ENCODE peak calls at places on chromosomes 13 and 19, in eight cellular contexts. G is uterus, L is Peyer's patch, Y is heart left ventricle, O is GM12892, T is A549, Q is suprapubic skin, J is NB4. Z is an unnamed sample.
A peak's percentile ranks its signal among the peaks of the same experiment; 100 is the strongest.

GRCh38 chr13:42574435-42575311 is 721 bp downstream of the TNFSF11 start:
- DNase-seq in G (no peak), L (no peak), Y (no peak), O (peak; percentile 61), T (no peak), Q (no peak), J (no peak), Z (no peak)

GRCh38 chr13:35978607-35979316 is 152.4 kb downstream of the DCLK1 start:
- DNase-seq in G (peak; percentile 31), L (no peak), Y (no peak), O (no peak), T (peak; percentile 40), Q (no peak), J (peak; percentile 75), Z (no peak)

GRCh38 chr13:29472317-29472961 is 123.0 kb downstream of the SLC7A1 start:
- DNase-seq in G (no peak), L (no peak), Y (no peak), O (no peak), T (peak; percentile 65), Q (no peak), J (peak; percentile 81), Z (peak; percentile 23)

GRCh38 chr19:37007587-37008220 is 70.5 kb upstream of the ZNF420 start:
- DNase-seq in G (peak; percentile 23), L (no peak), Y (peak; percentile 74), O (no peak), T (peak; percentile 61), Q (no peak), J (no peak), Z (no peak)

GRCh38 chr13:31201341-31202024 is 1.7 kb downstream of the B3GLCT start:
- DNase-seq in G (peak; percentile 39), L (no peak), Y (peak; percentile 66), O (no peak), T (no peak), Q (no peak), J (peak; percentile 16), Z (no peak)

GRCh38 chr13:113933901-113934300 is 40.0 kb downstream of the C13orf46 start:
- DNase-seq in G (peak; percentile 3), L (peak; percentile 24), Y (peak; percentile 8), O (no peak), T (no peak), Q (peak; percentile 74), J (no peak), Z (no peak)

GRCh38 chr19:5891938-5892771 is 11.4 kb downstream of the NDUFA11 start:
- DNase-seq in G (no peak), L (peak; percentile 71), Y (no peak), O (no peak), T (peak; percentile 46), Q (no peak), J (peak; percentile 44), Z (no peak)

GRCh38 chr19:41064974-41065569 is 23.2 kb upstream of the CYP2A13 start:
- DNase-seq in G (no peak), L (no peak), Y (no peak), O (no peak), T (peak; percentile 69), Q (no peak), J (no peak), Z (peak; percentile 52)

GRCh38 chr19:4061178-4061682 is 5.5 kb downstream of the ZBTB7A start:
- DNase-seq in G (peak; percentile 84), L (peak; percentile 98), Y (peak; percentile 80), O (no peak), T (peak; percentile 67), Q (peak; percentile 96), J (no peak), Z (peak; percentile 77)

GRCh38 chr19:19460761-19461265 is 54.5 kb downstream of the TSSK6 start:
- DNase-seq in G (peak; percentile 42), L (no peak), Y (peak; percentile 65), O (no peak), T (no peak), Q (peak; percentile 87), J (no peak), Z (no peak)

GRCh38 chr13:87344176-87344575 is 327.0 kb upstream of the SLITRK5 start:
- DNase-seq in G (no peak), L (no peak), Y (no peak), O (no peak), T (no peak), Q (no peak), J (no peak), Z (no peak)

GRCh38 chr19:19204181-19204580 is 967 bp upstream of the NR2C2AP start:
- DNase-seq in G (no peak), L (no peak), Y (no peak), O (no peak), T (no peak), Q (no peak), J (peak; percentile 26), Z (no peak)

GRCh38 chr13:41764558-41764957 is 196.4 kb downstream of the VWA8 start:
- DNase-seq in G (no peak), L (no peak), Y (no peak), O (no peak), T (no peak), Q (no peak), J (no peak), Z (no peak)

GRCh38 chr19:56245062-56245740 is 27.3 kb upstream of the EDDM13 start:
- DNase-seq in G (no peak), L (no peak), Y (no peak), O (no peak), T (no peak), Q (no peak), J (no peak), Z (peak; percentile 64)

DNA sequence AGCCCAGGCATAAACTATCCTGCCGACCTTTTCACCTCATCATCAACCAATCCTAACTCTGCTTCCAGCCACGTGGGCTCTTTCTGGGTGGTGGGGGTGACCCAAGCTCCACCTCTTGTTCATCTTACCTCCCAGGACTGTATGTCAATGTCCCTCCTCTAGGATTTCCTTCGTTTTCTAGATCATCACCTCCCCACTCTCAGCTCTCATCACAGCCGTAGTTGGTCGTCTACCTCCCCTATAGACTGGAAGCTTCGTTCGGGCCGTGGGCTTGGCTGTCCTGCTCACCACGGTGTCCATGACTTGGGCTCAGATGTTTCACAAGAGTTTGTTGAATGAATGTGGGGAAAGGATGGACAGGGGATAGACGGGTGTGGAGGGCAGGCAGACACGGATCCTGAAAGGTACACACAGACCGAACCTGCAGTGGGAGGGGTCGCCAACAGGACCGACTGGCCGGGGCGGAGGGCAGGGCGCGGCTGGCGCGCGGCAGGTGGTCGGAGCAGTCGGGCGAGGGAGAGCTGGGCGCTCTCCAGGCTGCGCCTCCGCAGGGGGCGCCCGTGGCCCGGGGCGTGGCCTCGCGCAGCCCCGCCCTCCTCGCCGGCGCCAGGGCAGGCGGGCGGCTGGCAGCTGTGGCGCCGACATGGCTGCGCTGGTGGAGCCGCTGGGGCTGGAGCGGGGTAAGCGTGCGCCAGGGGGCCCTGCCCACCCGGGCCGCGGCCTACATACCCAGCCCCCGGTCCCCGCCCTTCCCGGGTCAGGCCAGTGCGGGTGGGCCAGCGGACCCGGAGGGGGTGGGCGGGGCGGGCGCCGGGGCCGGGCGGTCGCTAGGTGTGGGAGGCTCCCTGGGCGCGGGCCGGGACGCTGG is at the start of gene LIN7B:
- DNase-seq in G (peak; percentile 70), L (peak; percentile 84), Y (peak; percentile 80), O (peak; percentile 93), T (peak; percentile 85), Q (no peak), J (peak; percentile 75), Z (peak; percentile 68)
- TF ChIP-seq POLR2A in G (no peak), L (no peak), Y (peak; percentile 35), O (no peak), T (peak; percentile 78), Q (no peak), J (peak; percentile 37), Z (peak; percentile 29)

GRCh38 chr19:798415-799075 is 1.3 kb downstream of the PTBP1 start:
- DNase-seq in G (no peak), L (peak; percentile 86), Y (peak; percentile 30), O (no peak), T (no peak), Q (no peak), J (peak; percentile 19), Z (no peak)

GRCh38 chr19:795691-796581 is 1.3 kb upstream of the PTBP1 start:
- DNase-seq in G (peak; percentile 46), L (no peak), Y (peak; percentile 21), O (no peak), T (no peak), Q (no peak), J (peak; percentile 2), Z (no peak)

GRCh38 chr19:797528-798414 is 519 bp downstream of the PTBP1 start:
- DNase-seq in G (peak; percentile 89), L (peak; percentile 95), Y (peak; percentile 94), O (peak; percentile 99), T (peak; percentile 91), Q (peak; percentile 91), J (peak; percentile 87), Z (peak; percentile 87)

GRCh38 chr19:794989-795658 is 2.1 kb upstream of the PTBP1 start:
- DNase-seq in G (peak; percentile 59), L (no peak), Y (peak; percentile 30), O (no peak), T (no peak), Q (no peak), J (no peak), Z (peak; percentile 15)

GRCh38 chr19:796692-797527 is at the start of gene PTBP1:
- DNase-seq in G (peak; percentile 100), L (peak; percentile 99), Y (peak; percentile 100), O (peak; percentile 99), T (peak; percentile 100), Q (peak; percentile 100), J (peak; percentile 99), Z (peak; percentile 98)
- TF ChIP-seq POLR2A in G (peak; percentile 50), L (peak; percentile 74), Y (peak; percentile 61), O (peak; percentile 94), T (peak; percentile 82), Q (no peak), J (peak; percentile 67), Z (peak; percentile 82)

GRCh38 chr13:93534181-93534700 is 307.6 kb downstream of the GPC6 start:
- DNase-seq in G (peak; percentile 11), L (peak; percentile 31), Y (no peak), O (no peak), T (no peak), Q (no peak), J (no peak), Z (no peak)

GRCh38 chr13:93525087-93525486 is 298.5 kb downstream of the GPC6 start:
- DNase-seq in G (no peak), L (no peak), Y (no peak), O (no peak), T (no peak), Q (no peak), J (no peak), Z (no peak)

GRCh38 chr13:93535256-93535655 is 308.6 kb downstream of the GPC6 start:
- DNase-seq in G (no peak), L (no peak), Y (no peak), O (no peak), T (peak; percentile 2), Q (no peak), J (no peak), Z (peak; percentile 6)

DNA sequence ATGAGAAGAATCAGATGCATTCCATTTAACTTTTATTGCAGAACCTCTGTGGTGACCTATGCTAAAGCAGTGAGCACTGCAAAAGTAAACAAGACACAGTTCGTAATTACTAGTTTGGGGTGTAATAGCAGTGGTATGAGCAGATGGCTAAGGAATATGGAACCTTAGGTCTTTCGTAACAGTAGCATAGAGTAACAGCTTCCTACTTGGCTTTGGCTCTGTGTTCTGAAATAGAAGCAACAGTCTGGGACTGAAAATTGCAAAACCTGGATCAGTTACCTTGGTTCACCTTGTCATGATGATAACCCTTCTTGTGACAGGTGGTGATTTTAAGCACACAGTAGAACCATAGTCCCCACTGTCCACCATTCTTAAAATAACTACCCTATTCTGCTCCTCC is 303.4 kb downstream of the GPC6 start:
- DNase-seq in G (no peak), L (no peak), Y (no peak), O (no peak), T (no peak), Q (no peak), J (no peak), Z (no peak)
- TF ChIP-seq POLR2A in G (no peak), L (no peak), Y (no peak), O (no peak), T (no peak), Q (no peak), J (no peak), Z (no peak)

GRCh38 chr19:50796128-50796633 is 6.0 kb downstream of the ACP4 start:
- DNase-seq in G (no peak), L (no peak), Y (no peak), O (no peak), T (peak; percentile 50), Q (no peak), J (peak; percentile 49), Z (no peak)
- TF ChIP-seq POLR2A in G (no peak), L (no peak), Y (no peak), O (no peak), T (no peak), Q (no peak), J (no peak), Z (no peak)